ENCODE peak calls at places on chromosomes 16 and 17, in nine cellular contexts. T is cardiac muscle cell; U is activated CD4-positive, alpha-beta T cell treated with anti-CD3 and anti-CD28 coated beads for 24 hours; Q is stimulated activated CD8-positive, alpha-beta memory T cell treated with anti-CD3 and anti-CD28 coated beads, Interleukin-4, amount 100 ng/mL, for 24 hours; R is stimulated activated CD4-positive, alpha-beta T cell treated with anti-CD3 and anti-CD28 coated beads, Interleukin-15, amount 100 ng/mL, for 24 hours; M is lung microvascular endothelial cell; E is left colon; S is activated naive CD4-positive, alpha-beta T cell treated with anti-CD3 and anti-CD28 coated beads, Interleukin-2, amount 10 ng/mL, durations not matched to agents 7 days and 5 days; J is HS-5. W is an unnamed sample.

GRCh38 chr17:50148226-50149098 is 2.0 kb downstream of the PPP1R9B start:
- DNase-seq in U (peak; percentile 69), R (peak; percentile 87), E (peak; percentile 80), T (peak; percentile 47), J (no peak), Q (peak; percentile 69), S (peak; percentile 73), M (no peak), W (peak; percentile 66)

GRCh38 chr17:40091691-40092397 is 8.5 kb downstream of the NR1D1 start:
- DNase-seq in U (no peak), R (no peak), T (no peak), Q (no peak), M (no peak), S (no peak), J (no peak), E (peak; percentile 45), W (no peak)

GRCh38 chr17:40038882-40039513 is 15.2 kb downstream of the MED24 start:
- DNase-seq in U (no peak), S (no peak), M (peak; percentile 90), J (no peak), E (peak; percentile 74), T (peak; percentile 89), R (no peak), Q (no peak), W (peak; percentile 79)

GRCh38 chr16:21645261-21645721 is 7.1 kb downstream of the IGSF6 start:
- DNase-seq in E (no peak), S (peak; percentile 66), R (peak; percentile 49), T (peak; percentile 48), Q (no peak), M (peak; percentile 60), U (no peak), J (no peak), W (no peak)

GRCh38 chr17:28347261-28347891 is 10.0 kb downstream of the POLDIP2 start:
- DNase-seq in U (no peak), E (no peak), S (no peak), T (peak; percentile 94), M (peak; percentile 88), R (no peak), Q (no peak), J (peak; percentile 81), W (no peak)

GRCh38 chr16:67661101-67661661 is 421 bp downstream of the PARD6A start:
- DNase-seq in Q (no peak), E (no peak), R (peak; percentile 46), M (peak; percentile 64), J (no peak), T (peak; percentile 42), U (no peak), S (peak; percentile 51), W (no peak)

GRCh38 chr17:75271233-75271954 is 363 bp upstream of the MIF4GD start:
- DNase-seq in Q (peak; percentile 80), R (peak; percentile 91), E (peak; percentile 68), J (no peak), U (peak; percentile 76), T (peak; percentile 74), M (peak; percentile 74), S (peak; percentile 89), W (peak; percentile 84)

GRCh38 chr17:43805117-43805516 is 24.9 kb downstream of the CFAP97D1 start:
- DNase-seq in J (no peak), S (no peak), T (no peak), M (no peak), U (no peak), R (no peak), Q (no peak), E (no peak), W (no peak)

GRCh38 chr16:74909665-74910064 is 75.3 kb downstream of the WDR59 start:
- DNase-seq in E (no peak), Q (no peak), U (no peak), J (no peak), S (no peak), T (no peak), M (no peak), R (no peak), W (no peak)

GRCh38 chr17:38870259-38871165 is 654 bp downstream of the LASP1 start:
- DNase-seq in M (peak; percentile 52), S (peak; percentile 87), U (peak; percentile 60), T (peak; percentile 67), R (peak; percentile 85), Q (peak; percentile 59), E (peak; percentile 86), J (no peak), W (peak; percentile 80)

GRCh38 chr16:82187829-82188228 is 17.8 kb upstream of the MPHOSPH6 start:
- DNase-seq in U (no peak), E (no peak), R (peak; percentile 19), T (no peak), S (no peak), M (no peak), Q (no peak), J (no peak), W (no peak)

GRCh38 chr16:3413730-3414379 is 12.8 kb downstream of the ZNF174 start:
- DNase-seq in Q (no peak), J (no peak), S (no peak), M (no peak), T (peak; percentile 9), U (no peak), E (no peak), R (no peak), W (no peak)

GRCh38 chr16:65254144-65254543 is 132.3 kb upstream of the CDH11 start:
- DNase-seq in J (no peak), T (no peak), E (no peak), U (no peak), R (no peak), M (no peak), Q (no peak), S (no peak), W (no peak)